ENCODE peak calls at places on chromosomes 1 and 21, in seven cellular contexts. U is H1, E is SK-N-SH, T is IMR-90, Q is GM12878, X is HCT116, R is K562. G is an unnamed sample. For H4K20me1, the result is how much of the 10 kb centered on the place peaks cover.

GRCh38 chr1:36350659-36351171 is 27.3 kb upstream of the EVA1B start:
- DNase-seq in U (no peak), E (no peak), T (peak), Q (no peak), X (no peak), R (no peak), G (no peak)

GRCh38 chr1:23389846-23390321 is 20.2 kb upstream of the ZNF436 start:
- DNase-seq in U (no peak), E (no peak), T (no peak), Q (no peak), X (no peak), R (no peak), G (no peak)

GRCh38 chr1:160748182-160748876 is 9.3 kb downstream of the SLAMF7 start:
- DNase-seq in U (no peak), E (no peak), T (no peak), Q (no peak), X (no peak), R (peak), G (no peak)

GRCh38 chr1:58762806-58763205 is 21.0 kb downstream of the JUN start:
- DNase-seq in U (no peak), E (no peak), T (peak), Q (no peak), X (no peak), R (no peak), G (no peak)

GRCh38 chr21:15850645-15851044 is 120.9 kb downstream of the USP25 start:
- DNase-seq in U (no peak), E (no peak), T (peak), Q (no peak), X (no peak), R (no peak), G (peak)

GRCh38 chr21:34274001-34274400 is 89.8 kb upstream of the KCNE2 start:
- DNase-seq in U (no peak), E (no peak), T (peak), Q (no peak), X (no peak), R (no peak), G (no peak)

GRCh38 chr1:5865774-5866173 is 126.5 kb downstream of the NPHP4 start:
- DNase-seq in U (no peak), E (no peak), T (no peak), Q (no peak), X (no peak), R (no peak), G (no peak)

GRCh38 chr1:22955146-22955545 is 17.5 kb downstream of the LACTBL1 start:
- DNase-seq in U (no peak), E (no peak), T (no peak), Q (no peak), X (no peak), R (no peak), G (no peak)

GRCh38 chr1:26067432-26067911 is at the start of gene TRIM63:
- DNase-seq in U (no peak), E (no peak), T (no peak), Q (no peak), X (no peak), R (no peak), G (no peak)

GRCh38 chr1:26075421-26076144 is 8.2 kb upstream of the TRIM63 start:
- DNase-seq in U (no peak), E (no peak), T (no peak), Q (no peak), X (no peak), R (no peak), G (no peak)

GRCh38 chr1:26069941-26070807 is 2.7 kb upstream of the TRIM63 start:
- DNase-seq in U (no peak), E (no peak), T (no peak), Q (no peak), X (no peak), R (peak), G (no peak)

GRCh38 chr1:26070808-26071342 is 3.4 kb upstream of the TRIM63 start:
- DNase-seq in U (no peak), E (no peak), T (no peak), Q (no peak), X (no peak), R (no peak), G (no peak)

GRCh38 chr1:26072305-26072704 is 4.9 kb upstream of the TRIM63 start:
- DNase-seq in U (no peak), E (no peak), T (no peak), Q (no peak), X (no peak), R (no peak), G (no peak)
- TF ChIP-seq RAD21 in U (no peak), E (no peak), T (no peak), Q (no peak), X (no peak), R (no peak), G (no peak)

GRCh38 chr1:209642817-209643216 is 9.4 kb downstream of the LAMB3 start:
- DNase-seq in U (no peak), E (no peak), T (no peak), Q (no peak), X (no peak), R (no peak), G (no peak)
- H4K20me1 ChIP-seq in U (under half), E (under half), T (under half), Q (under half), X (under half), R (under half), G (under half)

GRCh38 chr1:235675152-235675890 is 25.7 kb upstream of the GNG4 start:
- DNase-seq in U (no peak), E (no peak), T (peak), Q (no peak), X (no peak), R (no peak), G (peak)
- TF ChIP-seq RAD21 in U (no peak), E (no peak), T (no peak), Q (no peak), X (no peak), R (no peak), G (no peak)

GRCh38 chr1:225418598-225418997 is 9.2 kb downstream of the LBR start:
- DNase-seq in U (no peak), E (no peak), T (no peak), Q (no peak), X (no peak), R (no peak), G (no peak)
- H4K20me1 ChIP-seq in U (under half), E (under half), T (under half), Q (under half), X (under half), R (under half), G (under half)

GRCh38 chr1:116501041-116501869 is 69.6 kb downstream of the CD58 start:
- DNase-seq in U (no peak), E (no peak), T (no peak), Q (no peak), X (no peak), R (no peak), G (no peak)

GRCh38 chr1:116504308-116505156 is 66.3 kb downstream of the CD58 start:
- DNase-seq in U (no peak), E (no peak), T (peak), Q (peak), X (no peak), R (peak), G (no peak)

GRCh38 chr1:116501870-116502244 is 69.0 kb downstream of the CD58 start:
- DNase-seq in U (no peak), E (no peak), T (no peak), Q (no peak), X (no peak), R (no peak), G (no peak)

GRCh38 chr1:116502915-116503314 is 67.9 kb downstream of the CD58 start:
- DNase-seq in U (no peak), E (no peak), T (no peak), Q (no peak), X (no peak), R (peak), G (no peak)

GRCh38 chr1:116503535-116504307 is 67.1 kb downstream of the CD58 start:
- DNase-seq in U (no peak), E (no peak), T (no peak), Q (no peak), X (no peak), R (peak), G (no peak)
- TF ChIP-seq RAD21 in U (no peak), E (no peak), T (no peak), Q (no peak), X (no peak), R (no peak), G (no peak)

DNA sequence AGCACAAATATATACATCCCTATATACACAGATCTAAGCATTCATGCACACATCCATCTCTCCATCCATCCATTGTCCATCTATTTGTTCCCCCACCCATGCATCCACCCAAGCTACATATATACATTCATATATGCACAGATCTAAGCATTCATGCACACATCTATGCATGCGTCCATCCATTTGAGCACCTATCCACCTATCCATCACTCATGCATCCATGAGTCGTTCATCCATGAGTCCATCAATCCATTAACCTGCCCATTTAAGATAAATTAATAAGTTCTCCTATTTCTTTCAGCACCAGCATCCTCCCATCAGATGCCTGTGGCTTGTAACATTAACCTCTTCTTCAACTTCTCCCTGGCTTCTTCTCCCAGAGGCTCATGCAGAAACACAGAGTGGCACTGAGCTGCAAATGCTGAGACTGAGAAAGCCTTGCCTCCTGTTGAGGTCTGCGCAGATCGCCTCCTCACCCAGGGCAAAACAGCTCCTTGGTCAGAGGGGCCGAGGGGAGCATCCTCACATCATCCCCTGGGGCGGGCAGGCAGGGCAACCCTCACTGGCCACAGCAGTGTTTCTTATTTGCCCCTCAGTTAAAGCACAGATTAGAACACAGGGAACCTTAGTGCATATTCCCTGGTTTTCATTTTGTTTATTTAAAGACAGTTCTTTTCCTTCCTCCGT is 17.4 kb upstream of the PDE9A start:
- DNase-seq in U (no peak), E (no peak), T (no peak), Q (no peak), X (no peak), R (no peak), G (no peak)
- H4K20me1 ChIP-seq in U (under half), E (under half), T (under half), Q (under half), X (under half), R (under half), G (under half)

DNA sequence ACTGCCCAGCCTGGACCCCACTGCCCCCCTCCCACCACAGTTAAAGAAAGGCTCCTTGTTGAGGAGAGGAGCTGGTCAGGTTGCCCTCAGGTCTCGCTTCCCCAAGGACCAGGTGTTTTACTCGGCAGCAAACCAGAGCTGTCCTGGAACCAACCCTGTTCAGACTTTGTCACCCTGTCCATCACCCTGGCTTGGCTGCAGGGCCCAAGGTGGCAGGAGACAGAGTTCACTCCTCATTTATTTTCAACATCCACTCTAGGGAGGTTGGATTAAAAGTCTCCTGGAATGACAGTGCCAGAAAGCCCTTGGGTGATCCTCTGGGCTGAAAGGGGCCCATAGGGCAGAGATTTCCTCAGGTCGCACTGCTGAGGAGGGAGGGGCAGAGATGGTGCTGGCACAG is 101.7 kb downstream of the TRABD2B start:
- DNase-seq in U (no peak), E (no peak), T (no peak), Q (no peak), X (no peak), R (no peak), G (no peak)
- TF ChIP-seq RAD21 in U (no peak), E (no peak), T (no peak), Q (no peak), X (no peak), R (no peak), G (no peak)

GRCh38 chr1:242946206-242946605 is 308.9 kb downstream of the CEP170 start:
- DNase-seq in U (no peak), E (no peak), T (no peak), Q (no peak), X (no peak), R (no peak), G (no peak)
- H4K20me1 ChIP-seq in U (under half), E (under half), T (under half), Q (under half), X (under half), R (under half), G (under half)

DNA sequence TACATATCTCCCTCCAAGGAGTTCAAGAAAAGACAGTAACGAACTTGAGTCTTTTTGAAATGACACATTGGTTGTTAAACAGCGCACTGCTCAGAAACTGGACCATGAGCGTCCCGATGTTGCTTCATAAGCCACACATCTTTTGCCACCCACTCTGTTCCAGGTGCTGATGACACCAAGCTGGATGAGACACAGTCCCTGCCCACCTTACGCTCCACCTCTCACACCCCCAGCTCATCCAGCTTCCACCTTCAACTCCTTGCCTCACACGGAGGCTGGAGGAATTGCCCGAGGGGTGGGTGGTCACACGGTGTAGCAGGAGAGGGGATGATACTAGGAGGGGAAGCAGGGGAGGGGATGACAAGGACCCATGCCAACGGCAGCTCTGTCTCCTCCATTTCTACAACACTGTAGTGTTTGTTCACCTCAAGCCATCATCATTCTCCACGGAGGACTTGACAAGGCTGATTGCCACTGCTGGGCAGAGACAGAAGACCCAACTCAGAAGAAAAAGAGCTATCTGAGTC is 148.5 kb upstream of the TNR start:
- DNase-seq in U (no peak), E (no peak), T (no peak), Q (no peak), X (no peak), R (no peak), G (no peak)
- TF ChIP-seq RAD21 in U (no peak), E (no peak), T (no peak), Q (no peak), X (no peak), R (no peak), G (no peak)

G was measured in HepG2.